ENCODE peak calls at places on chromosomes 16 and 17, in five cellular contexts. O is fibroblast of the aortic adventitia; H is ovary; A is CD4-positive, alpha-beta T cell; Q is HCT116. R is an unnamed sample.

GRCh38 chr17:13114601-13115024 is 96.8 kb upstream of the ELAC2 start:
- DNase-seq in O (peak), H (no peak), Q (peak), A (no peak), R (peak)

GRCh38 chr16:89721644-89722391 is 481 bp downstream of the ZNF276 start:
- DNase-seq in Q (no peak), A (peak), H (peak), O (peak), R (peak)

GRCh38 chr17:77233635-77234334 is 93.0 kb downstream of the SEC14L1 start:
- DNase-seq in A (no peak), Q (no peak), O (peak), H (no peak), R (no peak)

GRCh38 chr16:1731603-1732002 is 25.6 kb downstream of the MAPK8IP3 start:
- DNase-seq in Q (no peak), H (no peak), A (no peak), O (no peak), R (no peak)

GRCh38 chr17:31414590-31414918 is 23.1 kb downstream of the RAB11FIP4 start:
- DNase-seq in O (no peak), Q (no peak), A (no peak), H (no peak), R (no peak)

GRCh38 chr16:70694088-70694487 is 8.2 kb upstream of the MTSS2 start:
- DNase-seq in O (peak), Q (no peak), H (no peak), A (no peak), R (no peak)

GRCh38 chr17:73430848-73431247 is 119.0 kb upstream of the CDC42EP4 start:
- DNase-seq in O (peak), Q (no peak), A (peak), H (no peak), R (no peak)

GRCh38 chr17:77721823-77722160 is 236.7 kb upstream of the TNRC6C start:
- DNase-seq in A (no peak), Q (no peak), O (no peak), H (no peak), R (no peak)

GRCh38 chr16:89687092-89687940 is 827 bp downstream of the CDK10 start:
- DNase-seq in A (no peak), Q (no peak), H (no peak), O (peak), R (no peak)

GRCh38 chr16:8928467-8928957 is 35.2 kb downstream of the USP7 start:
- DNase-seq in H (peak), A (no peak), Q (no peak), O (no peak), R (no peak)

GRCh38 chr16:87183647-87184046 is 133.5 kb downstream of the C16orf95 start:
- DNase-seq in H (no peak), O (no peak), A (no peak), Q (no peak), R (no peak)

GRCh38 chr17:79732804-79733691 is 2.3 kb downstream of the ENPP7 start:
- DNase-seq in H (no peak), Q (no peak), A (no peak), O (no peak), R (no peak)

GRCh38 chr17:60421273-60422161 is 772 bp upstream of the CHCT1 start:
- DNase-seq in Q (no peak), H (peak), O (peak), A (peak), R (peak)

GRCh38 chr17:9594065-9594464 is 17.6 kb downstream of the CFAP52 start:
- DNase-seq in O (no peak), Q (no peak), H (no peak), A (no peak), R (no peak)

DNA sequence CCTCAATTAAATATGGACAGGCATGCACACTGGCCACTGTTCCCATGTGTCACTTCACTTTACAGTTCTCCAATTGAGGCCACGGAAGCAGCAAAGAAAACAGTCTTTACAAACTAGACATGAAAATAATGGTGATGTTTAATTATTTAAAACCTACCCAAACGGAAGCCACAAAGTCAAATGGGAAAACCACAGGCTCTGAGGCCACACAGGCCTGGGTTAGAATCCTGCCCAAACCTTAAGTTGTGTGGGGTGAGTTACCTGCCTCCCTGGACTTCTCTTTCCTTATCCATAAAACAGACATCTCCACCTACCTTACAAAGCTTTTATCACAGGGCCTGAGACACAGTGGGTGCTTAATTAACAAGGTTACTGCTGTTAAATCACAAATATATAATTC is 137.4 kb downstream of the PARN start:
- DNase-seq in A (no peak), Q (no peak), O (no peak), H (no peak), R (no peak)
- TF ChIP-seq CTCF in A (no peak), Q (no peak), O (no peak), H (no peak), R (no peak)

DNA sequence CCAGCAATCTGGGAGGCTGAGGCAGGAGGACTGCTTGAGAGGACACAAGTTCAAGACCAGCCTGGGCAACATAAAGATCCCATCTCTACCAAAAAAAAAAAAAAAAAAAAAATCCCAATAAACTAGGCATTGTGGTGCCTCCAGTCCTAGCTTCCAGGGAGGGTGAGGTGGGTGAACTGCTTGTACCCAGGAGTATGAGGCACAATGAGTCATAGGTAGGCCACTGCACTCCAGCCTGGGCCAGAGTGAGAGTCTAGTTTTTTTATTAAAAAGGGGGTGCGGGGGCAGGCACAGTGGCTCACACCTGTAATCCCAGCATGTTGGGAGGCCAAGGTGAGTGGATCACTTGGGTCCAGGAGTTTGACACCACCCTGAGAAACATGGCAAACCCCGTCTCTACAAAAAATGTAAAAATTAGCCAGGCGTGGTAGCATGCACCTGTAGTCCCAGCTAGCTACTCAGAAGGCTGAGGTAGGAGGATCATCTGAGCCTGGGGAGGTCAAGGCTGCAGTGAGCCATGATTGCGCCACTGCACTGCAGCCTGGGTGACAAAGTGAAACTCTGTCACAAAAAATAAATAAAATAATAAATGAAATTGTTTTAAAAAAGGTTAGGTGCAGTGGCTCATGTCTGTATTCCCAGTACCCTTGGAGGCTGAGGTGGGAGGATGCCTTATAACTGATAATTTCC is 7.8 kb upstream of the CHST6 start:
- DNase-seq in H (no peak), O (no peak), A (no peak), Q (no peak), R (no peak)
- TF ChIP-seq CTCF in H (no peak), O (no peak), A (no peak), Q (no peak), R (no peak)

GRCh38 chr17:58487589-58488427 is at the start of gene HSF5:
- DNase-seq in Q (no peak), O (no peak), H (no peak), A (peak), R (peak)
- TF ChIP-seq CTCF in Q (no peak), O (no peak), H (no peak), A (peak), R (peak)

GRCh38 chr17:49548506-49549310 is 27.0 kb upstream of the NXPH3 start:
- DNase-seq in A (no peak), H (no peak), O (peak), Q (peak), R (peak)
- TF ChIP-seq CTCF in A (no peak), H (no peak), O (peak), Q (peak), R (peak)